ENCODE peak calls at places on chromosomes 3 and 15, in ten cellular contexts. R is hepatocyte; Z is CD8-positive, alpha-beta memory T cell; H is lower lobe of right lung; F is HCT116; N is ovary; M is HepG2; Q is cardiac muscle cell; C is GM23338; V is CD4-positive, CD25-positive, alpha-beta regulatory T cell. I is an unnamed sample. For H3K4me1 and H3K27me3, the result is how much of the 10 kb centered on the place peaks cover.

GRCh38 chr3:183980408-183980807 is 37.3 kb downstream of the ABCC5 start:
- DNase-seq in R (peak), Z (no peak), H (no peak), F (no peak), N (no peak), M (no peak), Q (no peak), C (no peak), V (no peak), I (no peak)

GRCh38 chr3:65669163-65669875 is 369.4 kb downstream of the MAGI1 start:
- DNase-seq in R (peak), Z (no peak), H (no peak), F (no peak), N (no peak), M (peak), Q (peak), C (no peak), V (no peak), I (no peak)

GRCh38 chr15:34900748-34901147 is 68.8 kb downstream of the AQR start:
- DNase-seq in R (no peak), Z (no peak), H (no peak), F (no peak), N (no peak), M (no peak), Q (no peak), C (no peak), V (no peak), I (no peak)

GRCh38 chr3:55894605-55895004 is 407.5 kb upstream of the WNT5A start:
- DNase-seq in R (no peak), Z (no peak), H (no peak), F (no peak), N (no peak), M (no peak), Q (no peak), C (no peak), V (no peak), I (no peak)

GRCh38 chr3:182331356-182331755 is 461.9 kb upstream of the ATP11B start:
- DNase-seq in R (no peak), Z (no peak), H (no peak), F (no peak), N (no peak), M (no peak), Q (no peak), C (no peak), V (no peak), I (no peak)

GRCh38 chr3:168141405-168141993 is 45.8 kb upstream of the GOLIM4 start:
- DNase-seq in R (no peak), Z (no peak), H (no peak), F (no peak), N (no peak), M (no peak), Q (no peak), C (no peak), V (no peak), I (no peak)

GRCh38 chr3:5021571-5022092 is 42.4 kb downstream of the BHLHE40 start:
- DNase-seq in R (no peak), Z (no peak), H (no peak), F (peak), N (no peak), M (peak), Q (no peak), C (no peak), V (no peak), I (no peak)

GRCh38 chr3:52053307-52054304 is 2.8 kb downstream of the DUSP7 start:
- DNase-seq in R (no peak), Z (peak), H (peak), F (no peak), N (peak), M (no peak), Q (peak), C (no peak), V (no peak), I (no peak)

GRCh38 chr3:196502775-196503181 is 790 bp downstream of the RNF168 start:
- DNase-seq in R (peak), Z (peak), H (peak), F (no peak), N (peak), M (peak), Q (peak), C (peak), V (peak), I (peak)

GRCh38 chr15:41323611-41324010 is 8.8 kb downstream of the OIP5 start:
- DNase-seq in R (no peak), Z (no peak), H (no peak), F (no peak), N (no peak), M (no peak), Q (no peak), C (no peak), V (no peak), I (no peak)

GRCh38 chr15:101115887-101116680 is 135.8 kb downstream of the CHSY1 start:
- DNase-seq in R (peak), Z (no peak), H (peak), F (no peak), N (peak), M (no peak), Q (peak), C (no peak), V (no peak), I (peak)

GRCh38 chr3:14886101-14886500 is 61.3 kb upstream of the NR2C2 start:
- DNase-seq in R (no peak), Z (no peak), H (no peak), F (no peak), N (no peak), M (no peak), Q (no peak), C (no peak), V (no peak), I (no peak)

GRCh38 chr15:42591238-42591936 is 16.0 kb downstream of the STARD9 start:
- DNase-seq in R (peak), Z (no peak), H (no peak), F (no peak), N (no peak), M (peak), Q (peak), C (peak), V (no peak), I (no peak)

GRCh38 chr3:126524429-126524988 is 554 bp downstream of the CHST13 start:
- DNase-seq in R (peak), Z (no peak), H (peak), F (no peak), N (no peak), M (peak), Q (no peak), C (no peak), V (no peak), I (peak)

GRCh38 chr3:155420869-155421486 is 127.5 kb upstream of the STRIT1 start:
- DNase-seq in R (no peak), Z (no peak), H (no peak), F (no peak), N (no peak), M (peak), Q (no peak), C (peak), V (no peak), I (no peak)

GRCh38 chr3:16249336-16249735 is 15.4 kb downstream of the DPH3 start:
- DNase-seq in R (no peak), Z (no peak), H (no peak), F (peak), N (no peak), M (no peak), Q (peak), C (peak), V (no peak), I (no peak)

GRCh38 chr3:153602801-153603200 is 440.8 kb downstream of the RAP2B start:
- DNase-seq in R (no peak), Z (no peak), H (no peak), F (no peak), N (no peak), M (no peak), Q (no peak), C (no peak), V (no peak), I (no peak)

GRCh38 chr3:195117978-195118581 is 152.9 kb downstream of the XXYLT1 start:
- DNase-seq in R (peak), Z (no peak), H (no peak), F (peak), N (no peak), M (no peak), Q (peak), C (peak), V (no peak), I (no peak)

GRCh38 chr15:77499087-77499765 is 78.5 kb downstream of the HMG20A start:
- DNase-seq in R (no peak), Z (no peak), H (no peak), F (no peak), N (no peak), M (no peak), Q (no peak), C (no peak), V (no peak), I (no peak)

GRCh38 chr3:148146241-148146640 is 551.5 kb upstream of the AGTR1 start:
- DNase-seq in R (no peak), Z (no peak), H (no peak), F (no peak), N (no peak), M (no peak), Q (no peak), C (no peak), V (no peak), I (no peak)

GRCh38 chr15:65993762-65994161 is 124.5 kb downstream of the RAB11A start:
- DNase-seq in R (no peak), Z (no peak), H (no peak), F (no peak), N (no peak), M (no peak), Q (no peak), C (no peak), V (no peak), I (peak)

GRCh38 chr3:149717391-149718056 is 34.8 kb downstream of the COMMD2 start:
- DNase-seq in R (peak), Z (no peak), H (no peak), F (peak), N (peak), M (peak), Q (peak), C (peak), V (no peak), I (no peak)

GRCh38 chr3:98786364-98786930 is 23.3 kb downstream of the ST3GAL6 start:
- DNase-seq in R (no peak), Z (no peak), H (no peak), F (no peak), N (no peak), M (peak), Q (peak), C (no peak), V (no peak), I (no peak)

GRCh38 chr15:79933245-79933644 is 36.4 kb upstream of the MTHFS start:
- DNase-seq in R (no peak), Z (no peak), H (no peak), F (no peak), N (no peak), M (no peak), Q (peak), C (no peak), V (no peak), I (no peak)

GRCh38 chr3:14631687-14632444 is 19.7 kb upstream of the CCDC174 start:
- DNase-seq in R (no peak), Z (no peak), H (no peak), F (no peak), N (no peak), M (peak), Q (no peak), C (no peak), V (no peak), I (no peak)

GRCh38 chr3:56799251-56799882 is 2.4 kb downstream of the ARHGEF3 start:
- DNase-seq in R (peak), Z (peak), H (no peak), F (peak), N (no peak), M (peak), Q (peak), C (peak), V (peak), I (no peak)

GRCh38 chr15:91884604-91885003 is 31.1 kb downstream of the SLCO3A1 start:
- DNase-seq in R (no peak), Z (no peak), H (no peak), F (no peak), N (no peak), M (no peak), Q (no peak), C (peak), V (no peak), I (no peak)

GRCh38 chr3:67414740-67415139 is 239.7 kb downstream of the SUCLG2 start:
- DNase-seq in R (no peak), Z (no peak), H (peak), F (no peak), N (no peak), M (no peak), Q (no peak), C (no peak), V (no peak), I (no peak)

GRCh38 chr3:193552911-193553310 is 1.8 kb downstream of the ATP13A4 start:
- DNase-seq in R (no peak), Z (no peak), H (peak), F (no peak), N (no peak), M (no peak), Q (no peak), C (no peak), V (no peak), I (no peak)

GRCh38 chr3:112136959-112137693 is 4.1 kb upstream of the GCSAM start:
- DNase-seq in R (peak), Z (no peak), H (no peak), F (peak), N (no peak), M (peak), Q (peak), C (peak), V (no peak), I (no peak)

GRCh38 chr3:48268936-48269551 is 28.1 kb downstream of the ZNF589 start:
- DNase-seq in R (peak), Z (no peak), H (no peak), F (no peak), N (peak), M (no peak), Q (peak), C (no peak), V (no peak), I (no peak)

GRCh38 chr15:66566963-66567531 is 1.2 kb upstream of the LCTL start:
- DNase-seq in R (peak), Z (peak), H (peak), F (peak), N (peak), M (peak), Q (peak), C (peak), V (peak), I (peak)

GRCh38 chr3:127192576-127193232 is at the start of gene PRR23E:
- DNase-seq in R (no peak), Z (no peak), H (no peak), F (no peak), N (no peak), M (no peak), Q (no peak), C (no peak), V (no peak), I (no peak)

GRCh38 chr3:159894386-159894785 is 94.2 kb upstream of the IL12A start:
- DNase-seq in R (no peak), Z (no peak), H (no peak), F (no peak), N (no peak), M (no peak), Q (no peak), C (no peak), V (no peak), I (no peak)

GRCh38 chr3:105853801-105854432 is 14.9 kb downstream of the CBLB start:
- DNase-seq in R (no peak), Z (peak), H (no peak), F (no peak), N (no peak), M (no peak), Q (no peak), C (no peak), V (no peak), I (no peak)

GRCh38 chr3:139653582-139653981 is 24.2 kb downstream of the NMNAT3 start:
- DNase-seq in R (peak), Z (no peak), H (no peak), F (no peak), N (no peak), M (peak), Q (no peak), C (no peak), V (no peak), I (no peak)

GRCh38 chr3:41210966-41211365 is 11.7 kb downstream of the CTNNB1 start:
- DNase-seq in R (no peak), Z (no peak), H (no peak), F (no peak), N (no peak), M (no peak), Q (no peak), C (no peak), V (no peak), I (no peak)
- H3K4me1 ChIP-seq in R (under half), Z (half or more), H (half or more), F (under half), N (under half), M (half or more), Q (half or more), C (half or more), V (half or more), I (under half)

GRCh38 chr15:89396723-89397652 is 62.4 kb upstream of the POLG start:
- DNase-seq in R (no peak), Z (no peak), H (no peak), F (no peak), N (no peak), M (no peak), Q (no peak), C (peak), V (no peak), I (no peak)
- H3K27me3 ChIP-seq in R (half or more), Z (under half), H (half or more), F (under half), N (under half), M (half or more), Q (half or more), C (half or more), V (under half), I (under half)

GRCh38 chr3:43294975-43295374 is 8.6 kb downstream of the SNRK start:
- DNase-seq in R (no peak), Z (no peak), H (no peak), F (no peak), N (no peak), M (peak), Q (no peak), C (no peak), V (no peak), I (no peak)
- H3K27ac ChIP-seq in R (no peak), Z (peak), H (no peak), F (no peak), N (no peak), M (no peak), Q (no peak), C (no peak), V (peak), I (no peak)

DNA sequence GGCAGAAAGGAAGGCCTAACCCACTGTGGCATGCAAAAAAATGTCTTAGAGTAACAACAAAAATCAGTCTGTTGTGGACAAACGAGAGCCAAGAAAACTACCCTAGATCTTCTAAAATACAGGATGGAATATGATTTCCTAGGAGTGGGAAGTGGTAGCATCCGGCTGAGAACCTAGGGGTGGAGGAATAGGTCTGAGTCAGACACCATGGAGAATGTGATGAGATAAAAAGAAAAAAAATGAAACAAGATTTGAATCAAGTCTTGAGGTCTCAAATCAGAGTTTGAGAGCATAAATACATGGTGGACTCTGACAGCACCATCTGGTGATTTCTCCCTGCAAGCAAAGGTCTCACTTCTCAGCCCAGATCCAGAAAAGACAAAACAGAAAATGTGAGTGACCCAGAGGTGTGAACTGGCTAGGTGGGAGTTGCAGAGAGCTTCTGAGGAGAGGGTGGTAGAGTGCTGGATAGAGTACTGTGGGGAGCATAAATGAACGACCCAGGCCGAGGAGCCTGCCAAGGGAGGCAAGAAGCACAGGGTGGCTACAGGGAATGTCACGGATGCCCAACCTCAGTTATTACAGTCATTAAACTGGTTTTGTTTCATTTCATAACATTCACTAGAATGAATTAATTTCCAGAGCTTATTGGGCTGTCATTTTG is 27.6 kb upstream of the VEPH1 start:
- DNase-seq in R (no peak), Z (no peak), H (no peak), F (no peak), N (no peak), M (no peak), Q (peak), C (no peak), V (no peak), I (no peak)
- H3K4me1 ChIP-seq in R (under half), Z (under half), H (under half), F (under half), N (under half), M (under half), Q (under half), C (under half), V (under half), I (under half)

GRCh38 chr15:31078461-31078860 is 23.1 kb downstream of the TRPM1 start:
- DNase-seq in R (no peak), Z (no peak), H (no peak), F (no peak), N (no peak), M (no peak), Q (no peak), C (peak), V (no peak), I (no peak)

GRCh38 chr15:31079519-31079918 is 22.0 kb downstream of the TRPM1 start:
- DNase-seq in R (no peak), Z (no peak), H (no peak), F (no peak), N (no peak), M (no peak), Q (no peak), C (peak), V (no peak), I (no peak)

GRCh38 chr15:31081568-31082250 is 19.8 kb downstream of the TRPM1 start:
- DNase-seq in R (no peak), Z (no peak), H (no peak), F (no peak), N (no peak), M (no peak), Q (no peak), C (no peak), V (no peak), I (no peak)

GRCh38 chr15:31082771-31083393 is 18.6 kb downstream of the TRPM1 start:
- DNase-seq in R (no peak), Z (no peak), H (no peak), F (no peak), N (no peak), M (no peak), Q (no peak), C (no peak), V (no peak), I (no peak)

DNA sequence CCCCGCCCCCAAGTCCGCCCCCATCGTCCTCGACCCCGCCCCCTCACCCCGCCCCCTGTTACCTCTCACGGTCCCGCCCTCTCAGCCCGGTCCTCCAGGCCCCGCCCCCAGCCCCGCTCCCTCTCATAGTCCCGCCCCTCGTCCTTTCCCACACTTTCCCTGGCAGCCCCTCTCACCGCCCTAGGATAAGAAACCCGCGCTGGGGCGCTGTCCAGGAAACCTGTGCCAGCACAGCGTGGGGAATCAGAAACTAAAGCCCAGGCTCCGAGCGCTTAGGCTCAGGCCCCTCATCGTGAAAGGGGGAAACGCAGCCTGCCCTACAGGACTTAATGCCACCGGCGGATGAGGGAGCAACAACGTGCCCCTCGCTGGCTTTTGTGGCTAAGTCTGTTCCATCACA is 20.9 kb downstream of the TRPM1 start:
- DNase-seq in R (peak), Z (peak), H (peak), F (peak), N (peak), M (no peak), Q (peak), C (peak), V (no peak), I (peak)
- H3K27me3 ChIP-seq in R (under half), Z (under half), H (under half), F (under half), N (under half), M (under half), Q (under half), C (under half), V (under half), I (under half)

GRCh38 chr3:132347095-132347494 is 29.9 kb downstream of the ACP3 start:
- DNase-seq in R (no peak), Z (no peak), H (no peak), F (no peak), N (no peak), M (peak), Q (peak), C (no peak), V (no peak), I (no peak)
- H3K27ac ChIP-seq in R (no peak), Z (no peak), H (no peak), F (no peak), N (no peak), M (no peak), Q (no peak), C (no peak), V (no peak), I (no peak)

DNA sequence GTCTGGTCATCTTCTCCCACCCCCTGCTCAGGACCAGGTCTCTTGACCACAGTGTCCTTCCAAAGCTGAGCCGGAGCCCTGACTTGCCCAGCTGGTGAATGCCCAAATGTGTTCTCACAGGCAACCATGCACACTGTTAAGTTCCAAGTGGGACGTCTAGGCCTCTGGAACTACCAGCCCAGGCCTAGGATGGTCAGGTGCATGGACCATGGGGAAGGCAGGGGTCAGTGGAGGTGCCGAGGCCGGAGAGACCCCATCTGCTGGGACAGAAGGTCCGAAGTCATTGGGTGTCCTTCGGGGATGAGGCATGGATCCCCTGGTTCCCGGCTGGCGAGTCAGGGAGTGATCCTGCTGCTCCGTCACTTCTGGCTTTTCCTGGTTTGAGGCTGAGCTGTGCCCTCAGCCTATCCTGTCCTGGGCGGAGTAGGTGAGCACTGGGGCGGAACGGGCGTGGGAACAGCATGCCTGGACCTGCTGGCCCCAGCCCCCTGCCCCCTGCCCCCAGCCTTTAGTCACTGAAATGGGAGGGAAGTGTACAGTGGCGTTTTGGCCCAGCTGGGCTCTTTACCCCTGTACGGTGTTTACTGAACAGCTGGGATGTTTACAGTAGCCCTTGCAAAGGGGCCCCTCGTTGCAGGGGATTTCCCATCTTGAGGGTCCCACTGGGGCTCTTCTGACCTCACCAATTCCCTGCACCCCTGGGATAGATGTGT is 12.1 kb downstream of the SEMA3F start:
- DNase-seq in R (no peak), Z (no peak), H (no peak), F (no peak), N (no peak), M (peak), Q (no peak), C (no peak), V (no peak), I (no peak)
- H3K4me1 ChIP-seq in R (under half), Z (under half), H (half or more), F (under half), N (under half), M (half or more), Q (under half), C (under half), V (under half), I (under half)

I was measured in aorta.